ENCODE peak calls at places on chromosomes 5 and 9, in nine cellular contexts. Y, V, X, H, E, K, T, N and M are unnamed samples.

GRCh38 chr9:136373300-136374182 is at the start of gene CARD9:
- DNase-seq in Y (no peak), V (no peak), X (no peak), H (no peak), E (no peak), K (no peak), T (no peak), N (no peak), M (no peak)

GRCh38 chr5:78587081-78587774 is 61.3 kb downstream of the LHFPL2 start:
- DNase-seq in Y (no peak), V (no peak), X (no peak), H (no peak), E (no peak), K (no peak), T (no peak), N (no peak), M (no peak)

GRCh38 chr9:137786511-137786920 is 91.1 kb upstream of the CACNA1B start:
- DNase-seq in Y (no peak), V (no peak), X (no peak), H (peak), E (no peak), K (no peak), T (no peak), N (no peak), M (no peak)

GRCh38 chr9:134214395-134214765 is 50.0 kb upstream of the RNU6ATAC start:
- DNase-seq in Y (no peak), V (no peak), X (no peak), H (no peak), E (no peak), K (no peak), T (no peak), N (no peak), M (no peak)

GRCh38 chr5:147310059-147310704 is 75.4 kb downstream of the STK32A start:
- DNase-seq in Y (peak), V (peak), X (no peak), H (peak), E (no peak), K (no peak), T (peak), N (no peak), M (no peak)

GRCh38 chr5:16935271-16936149 is 578 bp downstream of the MYO10 start:
- DNase-seq in Y (peak), V (peak), X (peak), H (no peak), E (peak), K (no peak), T (no peak), N (peak), M (peak)

GRCh38 chr9:13181652-13182051 is 97.8 kb downstream of the MPDZ start:
- DNase-seq in Y (peak), V (no peak), X (no peak), H (peak), E (no peak), K (no peak), T (no peak), N (no peak), M (no peak)

GRCh38 chr5:176870110-176870591 is 29.0 kb downstream of the HK3 start:
- DNase-seq in Y (peak), V (no peak), X (peak), H (peak), E (peak), K (no peak), T (no peak), N (peak), M (no peak)

GRCh38 chr5:133870661-133871060 is 97.8 kb downstream of the C5orf15 start:
- DNase-seq in Y (peak), V (no peak), X (no peak), H (peak), E (no peak), K (peak), T (peak), N (no peak), M (no peak)

GRCh38 chr9:19493174-19493811 is 84.5 kb downstream of the ACER2 start:
- DNase-seq in Y (peak), V (peak), X (peak), H (peak), E (peak), K (no peak), T (peak), N (peak), M (peak)

GRCh38 chr5:115801984-115802383 is 14.5 kb downstream of the CDO1 start:
- DNase-seq in Y (no peak), V (no peak), X (no peak), H (no peak), E (no peak), K (no peak), T (no peak), N (no peak), M (no peak)

GRCh38 chr5:150649828-150650712 is 9.6 kb downstream of the SYNPO start:
- DNase-seq in Y (no peak), V (no peak), X (no peak), H (no peak), E (no peak), K (no peak), T (no peak), N (no peak), M (peak)

DNA sequence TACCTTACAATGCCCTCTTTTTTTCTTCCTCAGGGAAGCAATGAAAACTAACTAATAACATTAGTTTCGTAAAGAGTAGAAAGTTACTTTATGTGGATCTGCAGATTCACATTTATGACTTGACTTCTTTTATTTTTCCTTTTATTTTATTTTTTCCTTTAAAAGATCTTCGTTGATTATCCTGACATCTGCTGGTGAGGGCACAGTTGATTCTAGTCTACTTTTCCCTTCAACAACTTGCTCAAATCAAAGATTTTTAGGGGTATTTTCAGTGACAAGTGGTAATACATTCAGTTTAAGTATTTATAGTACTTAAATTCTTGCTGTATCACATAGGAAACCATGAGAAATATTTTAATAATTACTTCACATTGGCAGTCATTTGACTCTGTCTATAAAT is 4.9 kb downstream of the EDIL3 start:
- DNase-seq in Y (peak), V (no peak), X (no peak), H (no peak), E (no peak), K (no peak), T (no peak), N (no peak), M (no peak)
- TF ChIP-seq CTCF in Y (peak), V (no peak), X (no peak), H (peak), E (no peak), K (no peak), T (peak), N (no peak), M (no peak)

GRCh38 chr9:107895524-107896001 is 406.0 kb upstream of the KLF4 start:
- DNase-seq in Y (no peak), V (no peak), X (no peak), H (peak), E (no peak), K (no peak), T (no peak), N (no peak), M (no peak)
- TF ChIP-seq CTCF in Y (no peak), V (no peak), X (no peak), H (no peak), E (no peak), K (peak), T (no peak), N (no peak), M (no peak)

GRCh38 chr5:41526699-41527098 is 16.3 kb upstream of the PLCXD3 start:
- DNase-seq in Y (no peak), V (no peak), X (no peak), H (no peak), E (no peak), K (no peak), T (no peak), N (no peak), M (no peak)

GRCh38 chr5:41522193-41522786 is 11.9 kb upstream of the PLCXD3 start:
- DNase-seq in Y (no peak), V (no peak), X (no peak), H (no peak), E (no peak), K (no peak), T (no peak), N (no peak), M (no peak)

GRCh38 chr5:41519801-41520200 is 9.4 kb upstream of the PLCXD3 start:
- DNase-seq in Y (no peak), V (no peak), X (no peak), H (no peak), E (no peak), K (no peak), T (no peak), N (no peak), M (no peak)

GRCh38 chr5:41527201-41527779 is 16.9 kb upstream of the PLCXD3 start:
- DNase-seq in Y (peak), V (no peak), X (no peak), H (peak), E (no peak), K (peak), T (peak), N (no peak), M (no peak)

DNA sequence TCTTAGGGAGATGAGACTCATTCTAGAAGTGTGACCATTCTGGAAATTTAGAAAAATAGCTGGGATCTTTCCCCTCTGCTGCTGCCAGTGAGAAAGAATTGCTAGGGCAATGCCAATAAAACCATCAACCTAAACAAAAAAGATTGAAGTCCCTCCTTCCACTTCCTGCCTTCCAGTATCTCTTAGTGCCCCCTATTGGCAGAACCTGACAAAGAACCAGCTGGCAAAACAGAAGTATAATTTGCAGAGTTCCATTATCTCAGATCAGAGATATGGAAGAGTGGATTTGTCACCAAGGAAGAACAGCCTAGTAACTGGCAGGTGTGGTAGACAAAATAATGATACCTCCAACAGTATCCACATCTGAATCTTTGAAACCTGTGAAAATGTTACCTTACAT is 13.8 kb upstream of the PLCXD3 start:
- DNase-seq in Y (no peak), V (no peak), X (peak), H (no peak), E (no peak), K (no peak), T (no peak), N (peak), M (no peak)
- TF ChIP-seq CTCF in Y (peak), V (no peak), X (peak), H (no peak), E (peak), K (peak), T (peak), N (peak), M (peak)

GRCh38 chr9:77290373-77290772 is 113.0 kb downstream of the VPS13A start:
- DNase-seq in Y (peak), V (no peak), X (no peak), H (no peak), E (no peak), K (no peak), T (no peak), N (no peak), M (no peak)

GRCh38 chr9:77293949-77294348 is 116.6 kb downstream of the VPS13A start:
- DNase-seq in Y (no peak), V (no peak), X (no peak), H (no peak), E (no peak), K (no peak), T (no peak), N (no peak), M (no peak)

GRCh38 chr9:77291714-77292113 is 114.4 kb downstream of the VPS13A start:
- DNase-seq in Y (peak), V (no peak), X (no peak), H (peak), E (peak), K (no peak), T (no peak), N (peak), M (no peak)
- TF ChIP-seq CTCF in Y (peak), V (no peak), X (no peak), H (peak), E (peak), K (peak), T (peak), N (peak), M (peak)

GRCh38 chr5:61943718-61944117 is 362.3 kb upstream of the KIF2A start:
- DNase-seq in Y (no peak), V (no peak), X (no peak), H (no peak), E (no peak), K (no peak), T (no peak), N (no peak), M (no peak)

GRCh38 chr5:61942462-61943049 is 363.4 kb upstream of the KIF2A start:
- DNase-seq in Y (no peak), V (no peak), X (no peak), H (no peak), E (no peak), K (no peak), T (no peak), N (no peak), M (no peak)

GRCh38 chr5:61941637-61942036 is 364.4 kb upstream of the KIF2A start:
- DNase-seq in Y (peak), V (no peak), X (no peak), H (peak), E (no peak), K (no peak), T (no peak), N (no peak), M (no peak)
- TF ChIP-seq CTCF in Y (no peak), V (no peak), X (no peak), H (no peak), E (no peak), K (no peak), T (no peak), N (no peak), M (no peak)

GRCh38 chr5:181059297-181060230 is 19.5 kb downstream of the BTNL9 start:
- DNase-seq in Y (no peak), V (no peak), X (no peak), H (no peak), E (peak), K (no peak), T (no peak), N (peak), M (peak)

GRCh38 chr5:181056431-181056830 is 16.4 kb downstream of the BTNL9 start:
- DNase-seq in Y (no peak), V (no peak), X (no peak), H (no peak), E (no peak), K (no peak), T (no peak), N (no peak), M (no peak)

GRCh38 chr5:181060231-181060590 is 20.1 kb downstream of the BTNL9 start:
- DNase-seq in Y (no peak), V (no peak), X (no peak), H (no peak), E (no peak), K (no peak), T (no peak), N (no peak), M (no peak)

GRCh38 chr5:181058786-181059296 is 18.8 kb downstream of the BTNL9 start:
- DNase-seq in Y (no peak), V (no peak), X (no peak), H (no peak), E (no peak), K (no peak), T (no peak), N (no peak), M (no peak)

GRCh38 chr5:181058321-181058720 is 18.3 kb downstream of the BTNL9 start:
- DNase-seq in Y (no peak), V (no peak), X (no peak), H (no peak), E (no peak), K (no peak), T (no peak), N (no peak), M (no peak)
- TF ChIP-seq CTCF in Y (no peak), V (no peak), X (no peak), H (no peak), E (no peak), K (no peak), T (no peak), N (no peak), M (no peak)

GRCh38 chr5:149388498-149389190 is 9.6 kb upstream of the IL17B start:
- DNase-seq in Y (peak), V (no peak), X (no peak), H (peak), E (no peak), K (no peak), T (no peak), N (no peak), M (no peak)
- TF ChIP-seq CTCF in Y (no peak), V (no peak), X (no peak), H (no peak), E (no peak), K (no peak), T (no peak), N (no peak), M (no peak)

DNA sequence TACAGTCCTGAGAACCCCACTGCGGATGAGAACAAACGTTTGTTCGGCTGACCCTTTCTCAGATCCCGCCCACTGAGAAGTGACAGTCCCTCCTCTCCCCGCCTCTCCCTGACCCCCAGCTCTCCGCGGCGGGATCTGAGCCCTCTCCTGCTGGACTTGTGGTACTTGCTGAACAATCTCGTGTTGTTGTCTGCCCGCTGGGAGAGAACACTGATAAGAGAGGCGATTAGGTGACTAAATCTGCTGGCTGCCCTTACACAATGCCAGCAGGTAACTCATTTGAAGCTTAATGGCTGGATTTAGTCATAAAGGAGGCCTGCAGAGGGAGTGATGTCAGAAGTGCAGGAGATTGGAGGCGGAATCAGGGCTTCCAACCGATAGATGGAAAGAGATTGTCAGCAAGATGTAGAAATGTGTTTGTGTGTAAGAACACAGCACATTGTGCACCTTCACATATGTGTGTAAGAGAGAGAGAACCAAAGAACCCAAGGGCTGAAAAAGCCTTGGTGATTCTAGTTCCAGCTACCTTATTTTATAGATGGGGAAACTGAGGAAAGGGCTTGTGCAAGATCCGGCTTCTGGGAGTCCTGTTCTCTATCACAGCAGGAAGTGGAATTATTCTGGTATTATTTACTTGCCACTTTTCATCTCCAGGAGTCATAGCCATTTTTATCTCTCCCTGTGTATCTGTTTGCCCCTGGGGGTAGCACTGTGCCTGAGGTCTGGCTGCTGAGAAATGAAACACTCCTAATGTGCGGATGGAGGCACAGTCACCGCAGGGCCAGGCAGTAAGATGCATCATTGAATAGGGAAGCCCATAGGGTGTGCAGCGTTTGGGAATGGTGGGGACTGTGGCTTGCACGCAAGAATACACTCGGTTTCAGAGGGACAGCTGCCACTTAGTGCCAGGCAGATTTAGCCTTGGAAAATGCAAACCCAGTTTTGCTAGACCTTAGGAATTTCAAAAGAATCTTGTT is 203.7 kb upstream of the MSX2 start:
- DNase-seq in Y (peak), V (no peak), X (no peak), H (no peak), E (no peak), K (no peak), T (no peak), N (peak), M (no peak)
- TF ChIP-seq CTCF in Y (no peak), V (no peak), X (no peak), H (no peak), E (no peak), K (no peak), T (no peak), N (no peak), M (no peak)

DNA sequence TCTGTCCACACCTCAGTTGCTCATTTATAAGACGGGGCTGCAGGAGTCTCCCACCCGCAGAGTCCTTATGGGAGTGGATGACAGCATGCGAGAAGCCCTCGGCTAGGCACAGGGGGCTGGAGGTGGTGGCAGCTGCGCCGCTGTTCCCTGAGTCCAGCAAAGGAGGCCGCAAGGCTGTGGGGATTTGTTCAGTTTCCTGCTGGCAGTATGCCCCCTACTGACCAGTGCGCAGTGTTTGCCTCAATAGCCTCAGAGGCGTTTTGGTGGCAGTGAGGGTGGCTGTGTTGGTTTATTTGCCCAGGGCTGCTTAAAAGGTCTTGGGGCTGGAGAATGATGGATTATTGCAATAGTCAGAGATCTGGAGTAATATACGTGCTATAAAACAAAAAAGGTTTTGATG is 176.3 kb upstream of the OTULINL start:
- DNase-seq in Y (peak), V (no peak), X (no peak), H (no peak), E (peak), K (no peak), T (no peak), N (no peak), M (no peak)
- TF ChIP-seq CTCF in Y (no peak), V (no peak), X (no peak), H (no peak), E (peak), K (peak), T (peak), N (peak), M (peak)

GRCh38 chr5:25119654-25120053 is 474.9 kb upstream of the CDH10 start:
- DNase-seq in Y (peak), V (no peak), X (no peak), H (peak), E (no peak), K (no peak), T (no peak), N (no peak), M (no peak)
- TF ChIP-seq CTCF in Y (peak), V (no peak), X (no peak), H (peak), E (peak), K (no peak), T (no peak), N (peak), M (peak)